ENCODE peak calls at places on chromosomes 7 and 10, in eight cellular contexts. A is prostate gland, K is dorsolateral prefrontal cortex, B is cardiac fibroblast, O is lower leg skin, V is suprapubic skin, C is RWPE1, L is fibroblast of the aortic adventitia. U is an unnamed sample.

GRCh38 chr10:98170249-98171117 is 36.0 kb downstream of the R3HCC1L start:
- DNase-seq in A (peak), K (no peak), B (peak), O (no peak), V (no peak), C (peak), L (peak), U (no peak)

GRCh38 chr7:122602800-122603199 is 96.1 kb downstream of the RNF133 start:
- DNase-seq in A (no peak), K (no peak), B (no peak), O (no peak), V (no peak), C (no peak), L (no peak), U (no peak)

GRCh38 chr10:7610651-7611389 is 55.9 kb downstream of the ITIH5 start:
- DNase-seq in A (no peak), K (no peak), B (peak), O (peak), V (no peak), C (no peak), L (peak), U (no peak)

GRCh38 chr7:138625849-138626230 is 75.3 kb downstream of the SVOPL start:
- DNase-seq in A (no peak), K (no peak), B (no peak), O (no peak), V (no peak), C (no peak), L (no peak), U (no peak)

GRCh38 chr7:48703446-48703845 is 220.9 kb upstream of the CDC14C start:
- DNase-seq in A (no peak), K (no peak), B (no peak), O (no peak), V (no peak), C (no peak), L (no peak), U (no peak)

GRCh38 chr10:13681528-13681927 is 94.8 kb downstream of the PRPF18 start:
- DNase-seq in A (no peak), K (no peak), B (no peak), O (no peak), V (no peak), C (no peak), L (no peak), U (no peak)

GRCh38 chr7:150966002-150966401 is 12.1 kb downstream of the KCNH2 start:
- DNase-seq in A (no peak), K (no peak), B (no peak), O (no peak), V (no peak), C (no peak), L (no peak), U (no peak)

GRCh38 chr10:91537614-91538383 is 95.1 kb downstream of the PPP1R3C start:
- DNase-seq in A (no peak), K (no peak), B (no peak), O (no peak), V (no peak), C (no peak), L (no peak), U (no peak)

GRCh38 chr10:85148693-85149640 is 820.6 kb downstream of the CCSER2 start:
- DNase-seq in A (no peak), K (no peak), B (no peak), O (no peak), V (no peak), C (no peak), L (no peak), U (no peak)

GRCh38 chr7:16619979-16620408 is 25.6 kb downstream of the ANKMY2 start:
- DNase-seq in A (no peak), K (no peak), B (peak), O (no peak), V (no peak), C (no peak), L (no peak), U (no peak)

GRCh38 chr10:48655426-48656240 is 29.0 kb upstream of the WDFY4 start:
- DNase-seq in A (peak), K (peak), B (peak), O (peak), V (no peak), C (peak), L (peak), U (no peak)

GRCh38 chr7:129434846-129435318 is 650 bp downstream of the STRIP2 start:
- DNase-seq in A (no peak), K (no peak), B (peak), O (no peak), V (no peak), C (no peak), L (peak), U (peak)

GRCh38 chr10:74854610-74855009 is 28.2 kb downstream of the KAT6B start:
- DNase-seq in A (no peak), K (no peak), B (no peak), O (no peak), V (no peak), C (no peak), L (no peak), U (no peak)

GRCh38 chr7:149224352-149224751 is 15.1 kb upstream of the ZNF212 start:
- DNase-seq in A (no peak), K (no peak), B (no peak), O (no peak), V (no peak), C (no peak), L (no peak), U (no peak)

GRCh38 chr10:127102176-127102575 is 94.2 kb downstream of the INSYN2A start:
- DNase-seq in A (no peak), K (no peak), B (no peak), O (no peak), V (no peak), C (peak), L (no peak), U (no peak)

GRCh38 chr7:25965405-25966123 is 186.4 kb upstream of the NFE2L3 start:
- DNase-seq in A (peak), K (no peak), B (peak), O (no peak), V (no peak), C (peak), L (no peak), U (no peak)

GRCh38 chr10:24287559-24288195 is 78.7 kb downstream of the KIAA1217 start:
- DNase-seq in A (no peak), K (no peak), B (no peak), O (no peak), V (no peak), C (no peak), L (no peak), U (no peak)

GRCh38 chr7:70238171-70238575 is 639.9 kb downstream of the AUTS2 start:
- DNase-seq in A (no peak), K (no peak), B (no peak), O (no peak), V (no peak), C (no peak), L (no peak), U (no peak)

GRCh38 chr7:17781491-17782215 is 158.6 kb downstream of the SNX13 start:
- DNase-seq in A (no peak), K (no peak), B (peak), O (no peak), V (no peak), C (no peak), L (peak), U (no peak)

GRCh38 chr7:48637382-48637781 is 287.0 kb upstream of the CDC14C start:
- DNase-seq in A (no peak), K (no peak), B (peak), O (no peak), V (no peak), C (no peak), L (no peak), U (no peak)

GRCh38 chr7:128832880-128833147 is 2.6 kb downstream of the FLNC start:
- DNase-seq in A (no peak), K (no peak), B (no peak), O (no peak), V (no peak), C (no peak), L (no peak), U (no peak)

GRCh38 chr7:36802459-36802858 is 78.2 kb upstream of the AOAH start:
- DNase-seq in A (no peak), K (no peak), B (no peak), O (no peak), V (no peak), C (no peak), L (no peak), U (no peak)

GRCh38 chr10:121527690-121528089 is 70.6 kb downstream of the FGFR2 start:
- DNase-seq in A (no peak), K (no peak), B (peak), O (peak), V (no peak), C (no peak), L (no peak), U (no peak)

GRCh38 chr10:124243702-124244121 is 150.3 kb upstream of the CHST15 start:
- DNase-seq in A (no peak), K (no peak), B (no peak), O (peak), V (no peak), C (no peak), L (no peak), U (peak)

GRCh38 chr7:29102554-29103151 is 43.7 kb downstream of the CPVL start:
- DNase-seq in A (peak), K (peak), B (peak), O (peak), V (no peak), C (no peak), L (peak), U (no peak)

GRCh38 chr7:74569501-74570075 is 87.9 kb upstream of the GTF2I start:
- DNase-seq in A (no peak), K (no peak), B (no peak), O (no peak), V (no peak), C (no peak), L (no peak), U (no peak)

GRCh38 chr10:18616337-18616736 is 35.0 kb downstream of the NSUN6 start:
- DNase-seq in A (no peak), K (no peak), B (peak), O (no peak), V (no peak), C (no peak), L (no peak), U (no peak)

GRCh38 chr7:109639561-109639960 is 1069.9 kb downstream of the DNAJB9 start:
- DNase-seq in A (no peak), K (no peak), B (no peak), O (no peak), V (no peak), C (no peak), L (no peak), U (no peak)

GRCh38 chr10:112525215-112525614 is 78.2 kb downstream of the VTI1A start:
- DNase-seq in A (no peak), K (no peak), B (peak), O (no peak), V (no peak), C (peak), L (no peak), U (no peak)

GRCh38 chr10:112526130-112526529 is 79.1 kb downstream of the VTI1A start:
- DNase-seq in A (no peak), K (no peak), B (no peak), O (no peak), V (no peak), C (peak), L (no peak), U (no peak)

GRCh38 chr10:112524637-112525036 is 77.6 kb downstream of the VTI1A start:
- DNase-seq in A (no peak), K (no peak), B (peak), O (no peak), V (no peak), C (no peak), L (no peak), U (no peak)

GRCh38 chr10:112528235-112528634 is 81.2 kb downstream of the VTI1A start:
- DNase-seq in A (no peak), K (no peak), B (no peak), O (no peak), V (no peak), C (no peak), L (no peak), U (no peak)

GRCh38 chr10:112526906-112527305 is 79.9 kb downstream of the VTI1A start:
- DNase-seq in A (no peak), K (no peak), B (no peak), O (no peak), V (no peak), C (no peak), L (peak), U (no peak)
- TF ChIP-seq CTCF in A (no peak), K (no peak), B (no peak), O (no peak), V (no peak), C (no peak), L (no peak), U (no peak)

GRCh38 chr10:43390791-43391190 is 18.2 kb downstream of the HNRNPF start:
- DNase-seq in A (no peak), K (peak), B (peak), O (no peak), V (peak), C (no peak), L (peak), U (no peak)
- TF ChIP-seq CTCF in A (no peak), K (peak), B (peak), O (no peak), V (peak), C (no peak), L (peak), U (no peak)

DNA sequence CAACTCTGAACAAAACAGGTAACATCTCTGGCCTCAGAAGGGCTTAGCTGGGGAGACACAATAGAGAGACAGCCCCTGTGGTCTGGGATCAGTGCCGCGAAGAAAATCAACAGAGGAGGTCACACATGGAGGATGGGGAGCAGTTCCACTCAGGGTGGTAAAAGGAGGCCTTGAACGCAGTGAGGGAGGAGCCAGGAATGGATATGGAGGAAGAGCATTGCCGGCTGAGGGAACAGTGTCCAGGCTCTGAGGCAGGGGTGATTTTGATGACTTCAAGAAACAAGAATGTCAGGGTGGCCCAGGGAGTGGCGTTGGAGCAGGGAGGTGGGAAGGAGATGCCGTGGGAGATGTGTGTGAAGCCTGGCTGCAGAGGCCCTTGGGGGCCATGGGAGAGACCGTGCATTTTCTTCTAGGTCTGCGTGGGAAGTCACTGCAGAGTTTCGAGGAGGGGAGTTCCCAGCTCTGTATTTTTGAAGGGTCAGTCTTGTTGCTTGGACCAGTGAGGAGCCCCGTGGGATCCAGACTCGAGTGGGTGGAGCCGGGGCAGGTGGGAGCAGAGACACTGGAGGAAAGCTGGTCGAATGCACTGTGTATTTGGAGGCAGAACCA is 35.7 kb upstream of the SH2D4B start:
- DNase-seq in A (no peak), K (no peak), B (peak), O (peak), V (no peak), C (no peak), L (no peak), U (no peak)
- TF ChIP-seq CTCF in A (no peak), K (no peak), B (no peak), O (no peak), V (no peak), C (no peak), L (no peak), U (no peak)

GRCh38 chr7:42236266-42237161 is 495 bp downstream of the GLI3 start:
- DNase-seq in A (peak), K (no peak), B (peak), O (peak), V (peak), C (peak), L (peak), U (no peak)
- TF ChIP-seq CTCF in A (no peak), K (no peak), B (no peak), O (no peak), V (no peak), C (no peak), L (no peak), U (no peak)